ENCODE peak calls at places on chromosomes 12 and 14, in four cellular contexts. F is H1, K is HepG2, I is K562. M is an unnamed sample.
A peak's percentile ranks its signal among the peaks of the same experiment; 100 is the strongest.

GRCh38 chr12:107467716-107468115 is 217.9 kb upstream of the PWP1 start:
- DNase-seq in F (no peak), I (no peak), K (no peak), M (no peak)

GRCh38 chr14:94481468-94482131 is 5.6 kb upstream of the SERPINA9 start:
- DNase-seq in F (no peak), K (peak; percentile 74), I (no peak), M (no peak)

GRCh38 chr12:27869567-27869966 is 89.5 kb upstream of the MANSC4 start:
- DNase-seq in I (peak; percentile 20), K (no peak), F (no peak), M (no peak)

GRCh38 chr14:93655078-93655750 is 133.1 kb downstream of the PRIMA1 start:
- DNase-seq in K (peak; percentile 60), I (peak; percentile 27), F (no peak), M (peak; percentile 58)

GRCh38 chr12:49288412-49288853 is 6.5 kb upstream of the PRPH start:
- DNase-seq in I (peak; percentile 77), F (no peak), K (peak; percentile 34), M (peak; percentile 66)

GRCh38 chr14:35949933-35950332 is 123.8 kb downstream of the BRMS1L start:
- DNase-seq in I (no peak), K (peak; percentile 32), F (no peak), M (peak; percentile 70)

GRCh38 chr12:59736786-59737185 is 141.0 kb downstream of the SLC16A7 start:
- DNase-seq in I (no peak), F (no peak), K (no peak), M (no peak)

GRCh38 chr12:30420561-30420960 is 275.1 kb downstream of the IPO8 start:
- DNase-seq in I (no peak), K (no peak), F (no peak), M (no peak)

GRCh38 chr14:34012978-34013713 is 62.3 kb upstream of the EGLN3 start:
- DNase-seq in F (no peak), K (no peak), I (no peak), M (no peak)

GRCh38 chr12:32217354-32218310 is 111.0 kb downstream of the BICD1 start:
- DNase-seq in F (no peak), K (no peak), I (no peak), M (peak; percentile 11)

GRCh38 chr12:2195085-2195484 is 142.3 kb downstream of the CACNA1C start:
- DNase-seq in I (no peak), K (no peak), F (no peak), M (no peak)

GRCh38 chr12:2191534-2192153 is 138.9 kb downstream of the CACNA1C start:
- DNase-seq in F (no peak), K (no peak), I (no peak), M (no peak)

GRCh38 chr12:2194060-2194459 is 141.3 kb downstream of the CACNA1C start:
- DNase-seq in I (no peak), F (no peak), K (no peak), M (no peak)

GRCh38 chr12:2192231-2192630 is 139.4 kb downstream of the CACNA1C start:
- DNase-seq in F (no peak), K (no peak), I (no peak), M (no peak)

DNA sequence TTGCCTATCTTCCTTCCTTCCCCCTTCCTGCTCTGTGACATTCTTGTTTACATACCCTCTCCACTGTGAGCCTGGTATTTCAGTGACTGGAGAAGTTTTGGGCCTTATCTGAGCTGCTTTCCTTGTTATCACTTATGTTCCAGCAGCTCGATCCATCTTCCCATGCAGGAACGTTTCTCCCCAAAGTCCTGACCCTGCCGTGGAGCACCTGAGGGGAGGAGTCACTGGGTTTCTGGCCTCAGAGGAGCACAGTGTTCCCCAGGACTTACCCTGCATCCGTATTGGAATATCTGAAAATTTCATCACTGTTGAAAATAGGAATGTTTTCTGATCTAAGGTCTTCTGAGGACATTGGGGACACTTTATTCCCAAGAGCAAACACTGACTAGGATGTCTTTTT is 141.8 kb downstream of the CACNA1C start:
- DNase-seq in K (no peak), I (no peak), F (no peak), M (no peak)
- TF ChIP-seq RNF2 in K (no peak), I (no peak), F (no peak), M (no peak)

GRCh38 chr12:78797201-78797931 is 67.2 kb upstream of the SYT1 start:
- DNase-seq in I (no peak), K (no peak), F (no peak), M (no peak)

GRCh38 chr12:78799679-78800078 is 64.9 kb upstream of the SYT1 start:
- DNase-seq in K (no peak), I (no peak), F (no peak), M (no peak)

GRCh38 chr12:78804262-78804661 is 60.3 kb upstream of the SYT1 start:
- DNase-seq in K (no peak), F (no peak), I (no peak), M (no peak)

DNA sequence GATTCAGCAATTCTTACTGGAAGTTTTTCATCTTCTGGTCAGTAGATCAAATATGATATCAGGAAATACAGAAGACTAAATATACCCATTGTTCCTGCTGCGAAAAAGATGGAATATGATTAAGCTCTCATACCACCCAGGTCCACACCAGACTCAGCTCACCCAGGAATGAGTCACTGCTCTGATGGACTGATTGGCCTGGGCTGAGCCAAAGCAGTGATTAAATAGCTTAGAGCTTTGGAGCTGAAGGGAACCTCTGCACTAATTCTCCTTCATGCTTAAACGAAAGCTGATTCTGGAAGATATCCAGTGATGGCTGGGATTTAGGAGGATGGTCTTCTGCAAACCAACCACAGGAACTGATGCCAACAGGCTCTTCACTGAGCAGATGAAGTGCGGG is 62.0 kb upstream of the SYT1 start:
- DNase-seq in K (no peak), I (no peak), F (no peak), M (peak; percentile 62)
- H3K4me2 ChIP-seq in K (no peak overlapping the region), I (no peak overlapping the region), F (no peak overlapping the region), M (peak overlapping the region; percentile 25)

DNA sequence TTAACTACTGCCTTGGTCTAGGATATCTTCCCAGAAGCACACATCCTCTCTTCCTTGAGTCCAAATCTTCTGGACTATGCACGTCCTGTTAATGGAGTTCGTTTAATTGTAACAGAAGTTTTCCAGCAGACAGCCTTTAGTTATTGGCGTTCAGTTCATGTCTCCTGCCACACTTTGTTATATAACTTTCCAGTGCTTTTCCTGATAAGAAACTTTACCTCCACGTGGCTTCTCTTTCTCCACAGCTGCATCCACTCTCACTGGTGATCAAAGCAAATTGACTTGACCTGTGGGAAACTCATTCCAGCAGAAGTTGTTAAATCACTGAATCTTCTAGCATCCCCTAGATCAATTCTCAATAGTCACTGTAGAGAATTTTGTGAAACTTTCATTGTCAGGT is 19.0 kb downstream of the PTPN21 start:
- DNase-seq in K (no peak), F (no peak), I (no peak), M (no peak)
- TF ChIP-seq RNF2 in K (no peak), F (no peak), I (no peak), M (no peak)

DNA sequence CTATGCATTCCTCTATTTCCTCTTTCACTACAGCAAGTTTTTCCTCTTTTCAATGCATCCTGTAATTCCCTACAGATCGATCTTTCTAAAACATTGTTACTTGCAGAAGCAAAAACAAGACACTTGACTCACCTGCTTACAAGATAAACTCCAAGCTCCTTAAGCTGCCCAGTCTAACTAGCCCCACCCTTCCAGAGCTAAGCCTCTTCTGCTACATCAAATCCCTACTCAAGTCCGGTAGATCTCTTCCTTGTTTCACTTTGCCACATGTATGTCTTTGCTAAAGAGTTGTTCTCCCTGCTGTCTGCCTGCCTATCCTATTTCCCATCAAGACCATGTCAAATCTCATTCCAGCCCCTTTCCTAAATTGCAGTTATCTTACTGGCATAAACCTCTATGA is 724.8 kb downstream of the C12orf50 start:
- DNase-seq in F (no peak), K (no peak), I (no peak), M (no peak)
- H3K4me2 ChIP-seq in F (no peak overlapping the region), K (no peak overlapping the region), I (no peak overlapping the region), M (peak overlapping the region; percentile 43)

GRCh38 chr12:102571889-102572288 is 91.5 kb upstream of the IGF1 start:
- DNase-seq in F (no peak), K (no peak), I (no peak), M (no peak)
- TF ChIP-seq RNF2 in F (no peak), K (no peak), I (no peak), M (no peak)

DNA sequence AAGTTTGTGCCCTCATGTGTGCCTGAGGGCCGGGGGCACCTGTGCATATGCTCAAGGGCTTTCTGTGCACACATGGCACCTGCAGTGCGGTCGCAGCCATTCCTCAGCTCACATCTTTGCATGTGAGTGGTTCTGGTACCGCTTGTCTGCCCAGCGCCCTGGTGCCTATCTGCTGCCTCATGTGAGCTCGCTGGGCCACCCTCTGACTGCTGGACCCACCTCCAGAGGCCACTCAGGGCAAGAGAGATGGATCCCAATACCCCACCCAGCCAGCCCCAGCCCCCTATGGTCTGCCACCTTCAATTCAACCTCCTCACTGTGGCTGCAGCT is 5.4 kb upstream of the AMN start:
- DNase-seq in F (no peak), K (no peak), I (no peak), M (no peak)
- H3K4me2 ChIP-seq in F (no peak overlapping the region), K (no peak overlapping the region), I (no peak overlapping the region), M (no peak overlapping the region)

GRCh38 chr14:103928011-103928890 is at the start of gene TDRD9:
- DNase-seq in I (no peak), F (no peak), K (no peak), M (no peak)

GRCh38 chr14:103930051-103930604 is 1.9 kb downstream of the TDRD9 start:
- DNase-seq in F (no peak), I (no peak), K (peak; percentile 48), M (no peak)

GRCh38 chr14:103935102-103935501 is 6.8 kb downstream of the TDRD9 start:
- DNase-seq in I (no peak), K (no peak), F (no peak), M (no peak)

GRCh38 chr14:103932791-103933490 is 4.7 kb downstream of the TDRD9 start:
- DNase-seq in K (no peak), I (no peak), F (no peak), M (no peak)

GRCh38 chr14:103931422-103931821 is 3.2 kb downstream of the TDRD9 start:
- DNase-seq in F (no peak), I (no peak), K (no peak), M (no peak)
- TF ChIP-seq RNF2 in F (no peak), I (no peak), K (no peak), M (no peak)

GRCh38 chr12:44052554-44052953 is 216.7 kb downstream of the TMEM117 start:
- DNase-seq in K (no peak), I (no peak), F (no peak), M (no peak)
- H3K4me2 ChIP-seq in K (no peak overlapping the region), I (no peak overlapping the region), F (no peak overlapping the region), M (no peak overlapping the region)

DNA sequence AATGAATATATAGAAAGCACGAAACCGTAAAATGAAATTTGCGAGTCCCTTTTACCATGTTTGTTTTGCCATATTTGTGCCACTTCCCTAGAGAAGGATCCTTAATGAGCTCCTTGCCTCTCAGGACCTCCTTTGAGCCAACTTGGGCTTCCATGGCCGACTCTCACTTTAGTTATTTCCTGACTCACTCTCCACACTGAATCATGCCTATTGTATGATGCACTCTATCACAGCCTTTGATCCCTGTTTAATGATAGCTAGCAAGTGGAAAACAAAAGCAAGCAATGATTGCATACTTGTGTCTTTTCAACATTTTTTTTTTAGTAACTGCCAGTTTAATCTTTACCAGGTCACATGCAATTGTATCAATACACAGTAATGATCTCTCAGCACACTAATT is 153.2 kb downstream of the CCER1 start:
- DNase-seq in F (no peak), I (no peak), K (no peak), M (no peak)
- TF ChIP-seq RNF2 in F (no peak), I (no peak), K (no peak), M (no peak)